ENCODE peak calls at places on chromosome 12, in four cellular contexts. J is trophoblast cell, T is neuronal stem cell, E is MM.1S. V is an unnamed sample.

GRCh38 chr12:91381309-91381804 is 198.7 kb upstream of the DCN start:
- DNase-seq in J (peak; percentile 28), T (peak; percentile 84), E (no peak), V (peak; percentile 56)

GRCh38 chr12:6430990-6431353 is 13.8 kb upstream of the CD27 start:
- DNase-seq in E (no peak), T (no peak), J (no peak), V (no peak)

GRCh38 chr12:1808036-1808797 is 12.1 kb upstream of the LRTM2 start:
- DNase-seq in T (no peak), E (no peak), J (no peak), V (no peak)

GRCh38 chr12:111705672-111706071 is 19.8 kb downstream of the ACAD10 start:
- DNase-seq in J (peak; percentile 25), E (no peak), T (no peak), V (no peak)

GRCh38 chr12:1863823-1864222 is 43.5 kb downstream of the LRTM2 start:
- DNase-seq in T (no peak), J (no peak), E (no peak), V (no peak)

GRCh38 chr12:40692617-40693502 is 621 bp downstream of the CNTN1 start:
- DNase-seq in E (no peak), T (peak; percentile 20), J (no peak), V (no peak)

GRCh38 chr12:125029756-125030358 is 35.4 kb upstream of the AACS start:
- DNase-seq in E (no peak), T (no peak), J (no peak), V (no peak)

GRCh38 chr12:31914927-31915326 is 44.3 kb upstream of the RESF1 start:
- DNase-seq in J (no peak), T (no peak), E (no peak), V (no peak)

GRCh38 chr12:77104792-77105191 is 39.4 kb upstream of the E2F7 start:
- DNase-seq in E (no peak), J (no peak), T (no peak), V (no peak)

GRCh38 chr12:31214626-31215520 is 111.1 kb downstream of the SINHCAF start:
- DNase-seq in T (no peak), E (no peak), J (no peak), V (no peak)

GRCh38 chr12:105986779-105987686 is 151.7 kb downstream of the NUAK1 start:
- DNase-seq in J (peak; percentile 97), E (peak; percentile 55), T (no peak), V (no peak)

GRCh38 chr12:113333877-113334785 is 778 bp downstream of the SLC8B1 start:
- DNase-seq in J (peak; percentile 38), T (no peak), E (peak; percentile 7), V (no peak)

GRCh38 chr12:9378430-9378835 is 170.2 kb upstream of the PZP start:
- DNase-seq in T (no peak), E (no peak), J (peak; percentile 36), V (no peak)

GRCh38 chr12:47753021-47754001 is 5.4 kb downstream of the RAPGEF3 start:
- DNase-seq in E (no peak), T (no peak), J (peak; percentile 50), V (no peak)

GRCh38 chr12:32455607-32456063 is 56.3 kb downstream of the FGD4 start:
- DNase-seq in E (peak; percentile 87), T (peak; percentile 32), J (peak; percentile 85), V (peak; percentile 57)

GRCh38 chr12:51959211-51959610 is 7.7 kb downstream of the ACVR1B start:
- DNase-seq in J (no peak), E (no peak), T (no peak), V (no peak)

GRCh38 chr12:54222609-54223008 is 33.8 kb upstream of the SMUG1 start:
- DNase-seq in T (no peak), J (peak; percentile 57), E (no peak), V (no peak)

GRCh38 chr12:44875417-44875953 is 630 bp downstream of the NELL2 start:
- DNase-seq in E (no peak), J (no peak), T (peak; percentile 35), V (no peak)

GRCh38 chr12:129084875-129085826 is 231.9 kb downstream of the GLT1D1 start:
- DNase-seq in E (no peak), T (no peak), J (no peak), V (no peak)

GRCh38 chr12:124754949-124755800 is 108.5 kb downstream of the SCARB1 start:
- DNase-seq in E (peak; percentile 68), T (no peak), J (no peak), V (peak; percentile 52)

GRCh38 chr12:117981267-117981666 is 12.5 kb upstream of the KSR2 start:
- DNase-seq in J (no peak), T (no peak), E (no peak), V (no peak)

GRCh38 chr12:120007272-120007671 is 18.2 kb downstream of the BICDL1 start:
- DNase-seq in T (no peak), E (no peak), J (no peak), V (no peak)

GRCh38 chr12:19198272-19198671 is 68.7 kb downstream of the PLEKHA5 start:
- DNase-seq in E (no peak), T (no peak), J (peak; percentile 93), V (no peak)

GRCh38 chr12:84397846-84398245 is 514.8 kb downstream of the SLC6A15 start:
- DNase-seq in E (no peak), J (no peak), T (no peak), V (no peak)

GRCh38 chr12:68479261-68479581 is 131.5 kb upstream of the RAP1B start:
- DNase-seq in E (no peak), J (no peak), T (no peak), V (no peak)

GRCh38 chr12:58566599-58566998 is 353.7 kb downstream of the LRIG3 start:
- DNase-seq in J (no peak), T (no peak), E (no peak), V (no peak)

GRCh38 chr12:53976172-53976822 is 1.5 kb upstream of the HOTAIR start:
- DNase-seq in J (no peak), T (no peak), E (no peak), V (no peak)

GRCh38 chr12:17369556-17369955 is 720.4 kb downstream of the RERGL start:
- DNase-seq in E (no peak), J (peak; percentile 59), T (no peak), V (no peak)

GRCh38 chr12:48132826-48133225 is 13.7 kb downstream of the PFKM start:
- DNase-seq in T (no peak), J (no peak), E (no peak), V (no peak)

GRCh38 chr12:131437706-131438210 is 273.1 kb upstream of the SFSWAP start:
- DNase-seq in E (no peak), T (no peak), J (no peak), V (no peak)

GRCh38 chr12:124623344-124623885 is 56.0 kb upstream of the NCOR2 start:
- DNase-seq in E (no peak), T (no peak), J (no peak), V (no peak)

GRCh38 chr12:58918475-58918874 is 1.8 kb downstream of the LRIG3 start:
- DNase-seq in E (no peak), J (no peak), T (no peak), V (no peak)

GRCh38 chr12:58443981-58444371 is 476.3 kb downstream of the LRIG3 start:
- DNase-seq in T (no peak), J (no peak), E (no peak), V (no peak)

DNA sequence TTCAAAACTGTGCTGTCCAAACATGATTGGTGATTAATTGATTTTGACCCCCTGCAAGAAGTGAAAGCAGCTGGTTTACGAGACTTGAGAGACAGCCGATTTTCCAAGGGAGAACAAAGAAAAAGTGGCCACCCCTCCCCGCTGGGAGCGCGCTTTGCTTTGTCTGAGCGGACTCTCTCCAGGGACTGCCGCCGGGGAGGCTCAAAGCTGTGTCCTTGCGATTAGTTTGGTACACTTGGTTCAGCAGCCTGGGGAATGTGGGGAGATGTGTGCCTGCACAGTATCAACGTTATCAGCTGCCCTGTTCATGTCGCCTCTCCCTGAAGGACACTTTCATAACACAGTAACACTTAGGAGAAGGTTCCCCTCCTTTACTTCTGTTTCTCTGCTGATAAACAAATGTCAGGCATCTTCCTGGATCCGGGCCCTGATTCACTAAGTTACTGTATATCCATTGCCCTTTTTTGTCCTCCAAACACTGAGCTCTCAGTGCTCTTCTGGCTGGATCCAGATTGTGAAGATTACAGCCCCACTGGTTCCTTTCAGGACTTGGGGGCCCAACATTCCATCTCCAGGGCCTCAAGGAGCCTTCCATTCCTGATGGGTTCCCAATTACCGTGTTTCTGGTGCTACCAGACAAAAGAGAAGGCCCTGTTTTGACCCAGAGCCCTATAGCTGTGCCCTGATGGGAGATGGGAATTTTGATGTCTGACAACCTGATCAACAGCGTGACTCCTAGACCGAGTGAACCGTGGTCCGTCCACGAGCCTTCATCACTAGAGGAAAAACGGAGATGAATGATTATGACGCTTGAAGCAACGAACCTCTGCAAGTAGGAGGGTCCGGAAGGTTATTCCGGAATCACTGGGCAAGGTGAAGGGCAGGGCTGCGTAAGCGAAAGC is 31.7 kb upstream of the TUBA1C start:
- DNase-seq in E (no peak), J (no peak), T (peak; percentile 65), V (no peak)
- H3K27ac ChIP-seq in E (peak overlapping the region; percentile 62), J (peak overlapping the region; percentile 9), T (no peak overlapping the region), V (no peak overlapping the region)

DNA sequence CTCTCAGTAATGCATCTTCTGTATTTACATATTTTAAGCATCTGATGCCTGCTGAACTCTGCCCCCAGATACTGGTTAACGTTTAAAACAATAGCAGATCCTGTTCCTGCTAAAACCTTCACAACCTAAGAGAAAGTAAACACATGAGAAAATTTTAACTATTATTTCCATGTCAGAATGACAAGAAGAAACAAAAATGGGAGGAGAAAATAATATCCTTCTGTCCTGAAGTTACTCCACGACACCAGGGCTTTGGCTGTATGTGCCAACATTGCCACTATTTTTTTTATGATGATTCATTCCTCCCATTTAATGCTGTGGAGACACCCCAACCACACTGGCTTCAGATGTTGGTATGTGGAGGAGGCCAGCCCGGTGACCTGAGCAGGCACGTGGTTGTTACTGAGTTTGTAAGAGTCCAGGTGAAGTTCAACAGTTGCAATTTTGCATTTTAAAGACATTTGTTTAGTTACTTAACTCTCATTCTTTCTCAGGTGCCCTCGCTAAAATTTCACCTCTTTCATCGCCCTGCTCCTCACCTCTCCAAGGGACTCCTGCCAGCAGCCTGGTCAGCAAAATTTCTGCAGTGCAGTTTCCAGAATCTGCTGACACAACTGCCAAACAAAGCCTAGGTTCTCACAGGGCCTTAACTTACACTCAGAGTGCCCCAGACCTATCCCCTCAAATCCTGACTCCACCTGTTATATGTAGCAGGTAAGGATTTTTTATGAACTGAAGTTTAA is 65.5 kb upstream of the SLCO1C1 start:
- DNase-seq in T (no peak), J (no peak), E (peak; percentile 73), V (no peak)
- H3K4me3 ChIP-seq in T (no peak overlapping the region), J (no peak overlapping the region), E (no peak overlapping the region), V (no peak overlapping the region)

GRCh38 chr12:93669452-93669851 is 7.7 kb upstream of the CRADD start:
- DNase-seq in T (no peak), E (no peak), J (no peak), V (no peak)
- H3K9ac ChIP-seq in T (no peak overlapping the region), E (no peak overlapping the region), J (no peak overlapping the region), V (no peak overlapping the region)

DNA sequence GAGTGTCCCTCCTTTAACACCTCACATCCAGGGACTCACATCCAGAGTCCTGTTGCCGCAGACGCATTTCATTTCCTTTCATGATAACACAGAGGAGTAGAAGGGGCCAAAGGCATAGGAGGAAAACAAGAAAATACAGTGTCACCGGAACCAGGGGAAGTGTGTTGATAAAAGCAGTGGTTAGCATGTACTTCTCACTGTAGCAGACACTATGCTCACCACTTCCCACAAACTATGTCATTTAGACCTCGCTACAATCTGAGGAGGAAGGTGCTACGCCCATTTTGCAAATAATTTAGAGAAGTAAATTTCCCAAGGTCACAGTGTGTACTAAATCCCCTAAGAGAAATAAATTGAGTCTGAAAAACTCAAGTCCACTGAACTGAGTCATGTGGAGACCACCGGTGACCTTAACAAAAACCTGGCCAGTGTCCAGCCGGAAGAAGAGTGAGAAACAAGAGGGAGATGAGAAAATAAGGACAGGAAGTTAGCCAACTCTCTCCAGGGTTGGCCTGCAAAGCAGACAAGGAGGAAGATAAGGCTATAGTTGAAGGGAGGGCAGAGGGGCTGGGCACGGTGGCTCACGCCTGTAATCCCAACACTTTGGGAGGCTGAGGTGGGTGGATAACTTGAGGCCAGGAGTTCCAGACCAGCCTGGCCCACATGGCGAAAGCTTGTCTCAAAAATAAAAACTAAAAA is 25.8 kb upstream of the TMCC3 start:
- DNase-seq in J (peak; percentile 31), E (no peak), T (no peak), V (no peak)
- H3K27ac ChIP-seq in J (no peak overlapping the region), E (no peak overlapping the region), T (no peak overlapping the region), V (no peak overlapping the region)

V was measured in SK-N-MC.